ENCODE peak calls at places on chromosomes 7 and 10, in six cellular contexts. W is GM23248, C is HuH-7, V is thoracic aorta, L is osteoblast, K is neuronal stem cell. M is an unnamed sample.

GRCh38 chr10:52308251-52309031 is 5.6 kb upstream of the DKK1 start:
- DNase-seq in K (peak), W (peak), C (peak), L (peak), V (no peak), M (no peak)

GRCh38 chr7:380724-381210 is 90.8 kb downstream of the FOXL3 start:
- DNase-seq in L (peak), W (no peak), K (no peak), C (no peak), V (no peak), M (no peak)

GRCh38 chr7:13188236-13188635 is 500.8 kb downstream of the ARL4A start:
- DNase-seq in L (no peak), K (no peak), C (no peak), W (no peak), V (no peak), M (no peak)

GRCh38 chr10:28587970-28588290 is 55.0 kb downstream of the WAC start:
- DNase-seq in V (no peak), C (no peak), L (peak), K (no peak), W (peak), M (no peak)

GRCh38 chr7:155122831-155123230 is 52.7 kb downstream of the HTR5A start:
- DNase-seq in W (no peak), V (no peak), K (no peak), L (no peak), C (no peak), M (no peak)

GRCh38 chr10:71232089-71232998 is 20.0 kb downstream of the UNC5B start:
- DNase-seq in W (peak), K (no peak), V (no peak), L (peak), C (no peak), M (no peak)

GRCh38 chr7:122394512-122394911 is 90.0 kb upstream of the FEZF1 start:
- DNase-seq in C (no peak), V (no peak), L (no peak), W (no peak), K (no peak), M (no peak)

GRCh38 chr10:50385610-50386009 is 134.3 kb upstream of the ASAH2 start:
- DNase-seq in K (no peak), V (no peak), L (no peak), C (no peak), W (peak), M (no peak)

GRCh38 chr7:292826-293225 is 2.9 kb downstream of the FOXL3 start:
- DNase-seq in C (no peak), V (no peak), L (peak), W (no peak), K (no peak), M (no peak)

GRCh38 chr7:114663502-114663901 is 248.9 kb downstream of the FOXP2 start:
- DNase-seq in W (peak), C (no peak), V (no peak), L (no peak), K (peak), M (no peak)

GRCh38 chr7:18552311-18552916 is 56.9 kb downstream of the HDAC9 start:
- DNase-seq in C (no peak), W (peak), V (no peak), K (no peak), L (peak), M (no peak)

GRCh38 chr10:5076615-5077014 is 17.6 kb upstream of the AKR1C3 start:
- DNase-seq in L (peak), K (no peak), V (no peak), W (peak), C (no peak), M (no peak)

GRCh38 chr7:151191544-151191943 is 4.5 kb upstream of the ASB10 start:
- DNase-seq in L (peak), C (peak), W (no peak), K (no peak), V (no peak), M (no peak)

GRCh38 chr10:3757638-3758490 is 27.1 kb downstream of the KLF6 start:
- DNase-seq in W (peak), C (no peak), K (no peak), V (no peak), L (peak), M (no peak)

GRCh38 chr10:97028832-97029178 is 157.0 kb downstream of the SLIT1 start:
- DNase-seq in C (no peak), W (no peak), L (no peak), K (no peak), V (no peak), M (no peak)

GRCh38 chr7:106767498-106768323 is 97.4 kb upstream of the PIK3CG start:
- DNase-seq in W (peak), V (no peak), K (no peak), L (no peak), C (no peak), M (no peak)

GRCh38 chr10:59366310-59366709 is 4.0 kb upstream of the FAM13C start:
- DNase-seq in K (no peak), C (no peak), L (no peak), V (no peak), W (no peak), M (no peak)

GRCh38 chr7:466465-467191 is 53.0 kb downstream of the PDGFA start:
- DNase-seq in K (no peak), C (no peak), W (no peak), L (no peak), V (no peak), M (no peak)

GRCh38 chr7:130207033-130207432 is 627 bp upstream of the SSMEM1 start:
- DNase-seq in C (no peak), V (no peak), L (no peak), W (peak), K (no peak), M (no peak)

GRCh38 chr7:66920256-66920655 is 769 bp upstream of the TMEM248 start:
- DNase-seq in K (no peak), W (peak), V (no peak), L (peak), C (no peak), M (no peak)

GRCh38 chr7:78530351-78530750 is 731.8 kb downstream of the PHTF2 start:
- DNase-seq in W (peak), K (no peak), C (no peak), V (no peak), L (peak), M (no peak)

GRCh38 chr10:15897282-15897681 is 37.0 kb upstream of the MINDY3 start:
- DNase-seq in C (no peak), L (no peak), W (peak), V (no peak), K (no peak), M (no peak)

GRCh38 chr10:112744525-112744924 is 205.5 kb upstream of the TCF7L2 start:
- DNase-seq in V (no peak), K (no peak), C (no peak), W (no peak), L (no peak), M (no peak)

GRCh38 chr7:1285556-1286301 is 53.1 kb downstream of the UNCX start:
- DNase-seq in K (no peak), L (no peak), V (no peak), W (no peak), C (no peak), M (no peak)

GRCh38 chr7:29892231-29892630 is 85.9 kb downstream of the WIPF3 start:
- DNase-seq in L (no peak), K (no peak), C (no peak), W (no peak), V (no peak), M (no peak)

GRCh38 chr10:931326-932318 is at the start of gene LARP4B:
- DNase-seq in K (peak), L (peak), V (peak), W (peak), C (peak), M (peak)

GRCh38 chr10:4285121-4285520 is 500.1 kb upstream of the KLF6 start:
- DNase-seq in C (no peak), L (no peak), K (no peak), W (no peak), V (no peak), M (no peak)